ENCODE peak calls at places on chromosomes 12 and 14, in four cellular contexts. K is K562, I is A549, M is HepG2. D is an unnamed sample.
A peak's percentile ranks its signal among the peaks of the same experiment; 100 is the strongest.

GRCh38 chr12:6608592-6609311 is 1.6 kb upstream of the CHD4 start:
- DNase-seq in K (no peak), I (peak; percentile 36), M (peak; percentile 68), D (no peak)

GRCh38 chr12:57732270-57732669 is 6.3 kb downstream of the AGAP2 start:
- DNase-seq in I (no peak), K (no peak), M (no peak), D (no peak)

GRCh38 chr12:21541773-21542172 is 15.7 kb downstream of the SPX start:
- DNase-seq in K (no peak), I (no peak), M (no peak), D (no peak)

GRCh38 chr12:92075425-92075891 is 70.2 kb downstream of the BTG1 start:
- DNase-seq in I (no peak), M (no peak), K (peak; percentile 14), D (no peak)

GRCh38 chr12:104828015-104828414 is 130.1 kb downstream of the SLC41A2 start:
- DNase-seq in K (no peak), I (no peak), M (no peak), D (no peak)

GRCh38 chr12:130526813-130527212 is 189.1 kb downstream of the PIWIL1 start:
- DNase-seq in M (peak; percentile 14), K (peak; percentile 71), I (peak; percentile 19), D (peak; percentile 77)

GRCh38 chr12:127381681-127382080 is 885.3 kb upstream of the TMEM132C start:
- DNase-seq in M (no peak), I (no peak), K (no peak), D (no peak)

GRCh38 chr12:9337656-9338055 is 129.5 kb upstream of the PZP start:
- DNase-seq in K (no peak), M (no peak), I (no peak), D (no peak)

GRCh38 chr12:124770725-124771124 is 92.9 kb downstream of the SCARB1 start:
- DNase-seq in K (no peak), I (no peak), M (no peak), D (no peak)

GRCh38 chr14:24677956-24678355 is 44.0 kb upstream of the GZMB start:
- DNase-seq in I (no peak), K (no peak), M (no peak), D (no peak)

GRCh38 chr12:1553987-1554982 is 40.1 kb downstream of the FBXL14 start:
- DNase-seq in I (no peak), M (no peak), K (no peak), D (no peak)

GRCh38 chr12:243381-243780 is 19.3 kb downstream of the SLC6A13 start:
- DNase-seq in K (no peak), I (no peak), M (no peak), D (no peak)

GRCh38 chr14:54169254-54169924 is 212.8 kb upstream of the BMP4 start:
- DNase-seq in M (no peak), I (no peak), K (no peak), D (no peak)

GRCh38 chr12:5451251-5451650 is 19.3 kb downstream of the NTF3 start:
- DNase-seq in M (no peak), I (no peak), K (no peak), D (no peak)

GRCh38 chr12:58067610-58068387 is 126.4 kb downstream of the ATP23 start:
- DNase-seq in I (no peak), K (no peak), M (no peak), D (no peak)

GRCh38 chr14:64726585-64726890 is 22.3 kb downstream of the PLEKHG3 start:
- DNase-seq in M (no peak), K (no peak), I (peak; percentile 82), D (no peak)

GRCh38 chr12:2325501-2325900 is 272.7 kb downstream of the CACNA1C start:
- DNase-seq in I (no peak), M (no peak), K (no peak), D (no peak)

GRCh38 chr12:54259194-54260011 is 20.5 kb downstream of the CBX5 start:
- DNase-seq in K (peak; percentile 92), I (peak; percentile 95), M (no peak), D (peak; percentile 91)

GRCh38 chr12:109727039-109727723 is 13.6 kb downstream of the FAM222A start:
- DNase-seq in K (no peak), M (peak; percentile 89), I (no peak), D (no peak)

GRCh38 chr12:49707812-49708147 is 575 bp upstream of the FMNL3 start:
- DNase-seq in K (no peak), I (no peak), M (no peak), D (no peak)

GRCh38 chr12:124881123-124881522 is 17.5 kb upstream of the SCARB1 start:
- DNase-seq in K (no peak), M (peak; percentile 80), I (no peak), D (no peak)

GRCh38 chr12:9064201-9064814 is 51.4 kb downstream of the A2M start:
- DNase-seq in K (no peak), I (peak; percentile 57), M (peak; percentile 65), D (peak; percentile 70)

GRCh38 chr12:96063046-96063445 is 27.7 kb upstream of the LTA4H start:
- DNase-seq in I (peak; percentile 26), K (no peak), M (no peak), D (no peak)

GRCh38 chr14:37974421-37974820 is 233.3 kb upstream of the SSTR1 start:
- DNase-seq in M (no peak), I (no peak), K (no peak), D (no peak)

GRCh38 chr12:110073049-110073831 is 24.9 kb upstream of the C12orf76 start:
- DNase-seq in M (no peak), I (no peak), K (no peak), D (no peak)

GRCh38 chr12:10031771-10032175 is 1.3 kb downstream of the CLEC9A start:
- DNase-seq in I (no peak), M (no peak), K (no peak), D (no peak)

GRCh38 chr14:94334837-94335236 is 11.7 kb upstream of the SERPINA6 start:
- DNase-seq in M (no peak), I (no peak), K (no peak), D (no peak)

GRCh38 chr12:25372969-25373368 is 122.2 kb upstream of the KRAS start:
- DNase-seq in K (no peak), I (no peak), M (no peak), D (no peak)

GRCh38 chr12:71303199-71303598 is 136.4 kb upstream of the LGR5 start:
- DNase-seq in M (no peak), K (no peak), I (no peak), D (no peak)
- TF ChIP-seq ESRRA in M (no peak), K (no peak), I (no peak), D (no peak)

DNA sequence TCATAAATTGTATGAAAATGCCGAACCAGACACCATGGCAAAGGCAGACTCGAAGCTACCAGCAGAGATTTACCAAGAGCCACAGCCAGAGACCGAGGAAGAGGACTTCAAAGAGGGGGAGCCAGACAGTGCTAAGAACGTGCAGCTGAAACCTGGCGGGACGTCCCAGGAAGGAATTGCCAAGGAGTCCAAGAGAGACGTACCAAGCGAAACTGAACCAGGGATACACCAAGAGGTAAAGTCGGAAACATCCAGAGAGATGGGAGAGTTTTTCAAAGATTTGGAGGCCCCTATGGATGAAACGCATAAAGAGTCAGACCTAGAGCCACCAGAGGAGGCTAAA is 294 bp downstream of the SAMD15 start:
- DNase-seq in M (no peak), K (no peak), I (no peak), D (no peak)
- TF ChIP-seq NR3C1 in M (no peak), K (no peak), I (no peak), D (no peak)

GRCh38 chr14:79740043-79740442 is 471.3 kb downstream of the DIO2 start:
- DNase-seq in M (no peak), K (no peak), I (no peak), D (no peak)

GRCh38 chr14:79749051-79749450 is 462.3 kb downstream of the DIO2 start:
- DNase-seq in M (no peak), K (no peak), I (no peak), D (no peak)

GRCh38 chr14:79745046-79745445 is 466.3 kb downstream of the DIO2 start:
- DNase-seq in K (no peak), I (no peak), M (no peak), D (no peak)
- TF ChIP-seq ESRRA in K (no peak), I (no peak), M (no peak), D (no peak)

GRCh38 chr12:116466536-116466935 is 92.6 kb upstream of the MAP1LC3B2 start:
- DNase-seq in K (no peak), I (no peak), M (no peak), D (no peak)
- TF ChIP-seq NR3C1 in K (no peak), I (no peak), M (no peak), D (no peak)

GRCh38 chr14:105313381-105314286 is 914 bp upstream of the PACS2 start:
- DNase-seq in M (no peak), I (peak; percentile 21), K (no peak), D (peak; percentile 47)
- TF ChIP-seq ESRRA in M (peak; percentile 28), I (no peak), K (no peak), D (no peak)

DNA sequence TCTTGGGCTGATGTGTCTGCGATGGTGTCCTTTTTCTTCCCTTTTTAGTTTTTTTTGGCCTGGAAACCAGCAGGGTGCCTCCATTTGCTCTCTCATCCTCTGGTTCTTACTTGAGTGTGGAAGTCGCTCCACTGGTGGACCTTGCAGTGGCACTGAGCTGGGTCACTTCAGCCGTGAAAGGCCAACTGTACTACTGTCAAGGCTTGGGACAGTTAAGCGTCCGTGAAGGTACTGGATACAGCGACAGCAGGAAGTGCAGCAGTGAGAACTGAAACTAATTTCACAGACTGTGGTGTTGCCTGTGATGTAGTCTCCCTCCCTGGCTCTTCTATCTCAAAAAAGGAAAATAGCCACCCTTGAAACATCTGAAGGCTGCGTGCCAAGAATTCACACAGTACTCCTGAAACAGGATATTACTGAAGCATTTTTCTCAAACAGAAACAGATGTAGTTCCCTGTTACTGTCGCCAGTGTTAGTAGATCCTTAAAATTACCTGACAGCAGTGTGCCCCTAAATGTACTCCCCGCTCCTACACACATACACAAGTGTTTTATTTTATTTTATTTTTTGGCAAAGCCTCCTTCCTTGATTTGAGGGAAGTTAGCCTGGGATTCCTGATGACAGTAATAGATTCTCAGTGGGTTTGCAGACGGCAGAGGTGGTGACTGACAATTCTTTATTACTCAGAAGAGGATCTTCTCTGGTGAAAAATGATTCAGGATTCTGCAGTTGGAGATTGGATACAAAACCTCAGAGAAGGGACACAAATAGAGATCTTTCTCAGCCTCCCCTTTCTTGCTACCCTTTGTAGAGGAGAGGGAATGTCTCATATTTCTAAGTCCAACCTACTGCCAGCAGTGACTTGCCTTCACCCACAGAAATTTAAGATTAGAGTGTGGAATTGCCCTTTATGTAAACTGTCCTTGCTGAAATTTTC is 4.3 kb downstream of the SUSD6 start:
- DNase-seq in M (no peak), I (no peak), K (no peak), D (no peak)
- TF ChIP-seq NR3C1 in M (no peak), I (no peak), K (no peak), D (no peak)

DNA sequence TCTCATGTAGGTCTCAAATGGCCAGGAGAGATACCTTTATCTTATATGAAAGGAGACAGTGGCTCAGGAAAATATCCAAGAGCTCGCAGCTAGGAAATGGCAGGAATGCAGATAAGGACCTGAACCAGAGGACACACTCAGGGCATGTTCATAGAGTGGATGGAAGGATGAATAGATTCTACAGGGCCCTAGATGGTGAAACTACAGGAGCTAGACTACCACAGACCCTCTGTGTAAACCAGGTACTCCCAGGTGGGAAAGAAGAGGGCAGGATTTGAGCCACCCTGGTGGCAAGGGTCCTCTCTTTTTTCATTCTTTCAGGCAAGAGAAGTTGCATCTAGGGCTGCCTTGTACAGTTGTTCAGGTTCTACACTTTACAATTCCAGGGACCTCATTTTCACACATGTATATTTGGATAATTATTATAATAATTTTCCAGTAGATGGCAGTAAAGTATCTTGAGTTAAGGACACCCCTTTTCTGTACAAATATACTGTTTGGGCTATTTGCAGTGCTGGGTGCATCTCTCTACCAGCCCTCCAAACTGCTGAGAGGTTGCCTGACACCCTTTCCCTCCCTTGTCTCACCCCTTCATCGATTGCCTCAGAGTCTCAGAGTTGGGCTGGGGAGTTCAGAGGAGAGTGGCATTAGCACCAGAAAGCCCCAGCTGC is 10.5 kb upstream of the ZDHHC22 start:
- DNase-seq in M (no peak), K (peak; percentile 19), I (peak; percentile 83), D (no peak)
- TF ChIP-seq ESRRA in M (no peak), K (no peak), I (no peak), D (no peak)

D was measured in WTC11.